ENCODE peak calls at places on chromosomes 12 and 14, in five cellular contexts. P is fibroblast of pulmonary artery, N is Calu3, G is ovary, C is OCI-M1. H is an unnamed sample.

GRCh38 chr12:117564885-117565284 is 203.5 kb upstream of the NOS1 start:
- DNase-seq in P (no peak), N (no peak), G (no peak), C (no peak), H (no peak)

GRCh38 chr12:52041695-52042123 is 9.5 kb upstream of the NR4A1 start:
- DNase-seq in P (peak), N (no peak), G (peak), C (no peak), H (no peak)

GRCh38 chr14:45252356-45253069 is 489 bp downstream of the MIS18BP1 start:
- DNase-seq in P (peak), N (peak), G (no peak), C (peak), H (peak)

GRCh38 chr12:96219700-96220206 is 25.6 kb downstream of the ELK3 start:
- DNase-seq in P (peak), N (peak), G (no peak), C (no peak), H (peak)

GRCh38 chr12:6370994-6371754 is 4.2 kb downstream of the SCNN1A start:
- DNase-seq in P (peak), N (peak), G (no peak), C (no peak), H (peak)

GRCh38 chr14:43407721-43408120 is 1099.4 kb downstream of the FSCB start:
- DNase-seq in P (peak), N (no peak), G (no peak), C (no peak), H (no peak)

GRCh38 chr14:93323597-93323992 is 9.2 kb downstream of the BTBD7 start:
- DNase-seq in P (no peak), N (no peak), G (no peak), C (peak), H (no peak)

GRCh38 chr14:88545256-88545655 is 9.6 kb downstream of the PTPN21 start:
- DNase-seq in P (no peak), N (no peak), G (no peak), C (no peak), H (no peak)

GRCh38 chr14:95515523-95516517 is 630 bp downstream of the SYNE3 start:
- DNase-seq in P (peak), N (peak), G (peak), C (peak), H (no peak)

GRCh38 chr14:31435276-31435675 is 14.9 kb upstream of the HEATR5A start:
- DNase-seq in P (peak), N (no peak), G (no peak), C (no peak), H (peak)

GRCh38 chr12:90622431-90622830 is 332.5 kb downstream of the CCER1 start:
- DNase-seq in P (peak), N (no peak), G (no peak), C (peak), H (peak)

GRCh38 chr14:48473944-48474343 is 798.5 kb upstream of the MDGA2 start:
- DNase-seq in P (no peak), N (no peak), G (no peak), C (no peak), H (no peak)

GRCh38 chr14:93239869-93240677 is 33.0 kb downstream of the UBR7 start:
- DNase-seq in P (peak), N (peak), G (no peak), C (no peak), H (peak)

GRCh38 chr12:125081427-125081826 is 16.2 kb downstream of the AACS start:
- DNase-seq in P (no peak), N (no peak), G (no peak), C (no peak), H (no peak)

GRCh38 chr12:123270380-123271181 is 1.1 kb downstream of the CDK2AP1 start:
- DNase-seq in P (peak), N (peak), G (peak), C (peak), H (no peak)

GRCh38 chr14:26328766-26329165 is 269.1 kb downstream of the NOVA1 start:
- DNase-seq in P (no peak), N (no peak), G (no peak), C (no peak), H (no peak)

GRCh38 chr12:113837528-113838296 is 128.4 kb downstream of the RBM19 start:
- DNase-seq in P (no peak), N (no peak), G (no peak), C (peak), H (no peak)

GRCh38 chr14:75875958-75876357 is 105.8 kb downstream of the TGFB3 start:
- DNase-seq in P (no peak), N (no peak), G (no peak), C (peak), H (no peak)

GRCh38 chr12:91687052-91688017 is 458.3 kb downstream of the BTG1 start:
- DNase-seq in P (no peak), N (no peak), G (no peak), C (peak), H (no peak)

GRCh38 chr12:111347891-111348644 is 20.8 kb downstream of the PHETA1 start:
- DNase-seq in P (no peak), N (no peak), G (no peak), C (no peak), H (no peak)

GRCh38 chr12:51361419-51362016 is 15.0 kb upstream of the CELA1 start:
- DNase-seq in P (no peak), N (no peak), G (no peak), C (no peak), H (no peak)

GRCh38 chr14:104968541-104969401 is 9.4 kb downstream of the AHNAK2 start:
- DNase-seq in P (peak), N (no peak), G (peak), C (peak), H (peak)

GRCh38 chr12:53334822-53335221 is 1.3 kb downstream of the SP7 start:
- DNase-seq in P (no peak), N (no peak), G (no peak), C (no peak), H (no peak)

GRCh38 chr14:93857500-93857899 is 69.2 kb upstream of the PRIMA1 start:
- DNase-seq in P (no peak), N (no peak), G (no peak), C (no peak), H (no peak)

GRCh38 chr12:3896851-3897351 is 23.7 kb upstream of the PARP11 start:
- DNase-seq in P (no peak), N (no peak), G (no peak), C (peak), H (peak)

GRCh38 chr12:2615665-2616387 is 178.9 kb upstream of the FKBP4 start:
- DNase-seq in P (peak), N (no peak), G (peak), C (no peak), H (peak)

GRCh38 chr14:64683264-64683663 is 21.0 kb upstream of the PLEKHG3 start:
- DNase-seq in P (no peak), N (no peak), G (peak), C (no peak), H (no peak)

GRCh38 chr12:94457331-94457730 is 2.3 kb downstream of the CEP83 start:
- DNase-seq in P (no peak), N (no peak), G (no peak), C (peak), H (peak)

GRCh38 chr12:29428630-29429029 is 47.7 kb upstream of the ERGIC2 start:
- DNase-seq in P (peak), N (peak), G (no peak), C (peak), H (peak)

H was measured in amniotic epithelial cell.